ENCODE peak calls at places on chromosomes 2 and 18, in six cellular contexts. V is GM23248, A is neural progenitor cell, T is PC-3, E is GM23338, B is PC-9. C is an unnamed sample. For H3K4me1, the result is how much of the 10 kb centered on the place peaks cover.

GRCh38 chr2:30862054-30862651 is 54.9 kb upstream of the CAPN13 start:
- DNase-seq in B (peak), T (peak), V (peak), A (peak), E (peak), C (no peak)

GRCh38 chr2:47339745-47340541 is 63.0 kb upstream of the MSH2 start:
- DNase-seq in V (peak), B (peak), A (no peak), T (peak), E (no peak), C (peak)

GRCh38 chr18:29147944-29148343 is 971.0 kb upstream of the CDH2 start:
- DNase-seq in B (no peak), A (peak), T (peak), E (peak), V (peak), C (no peak)

GRCh38 chr2:188473306-188473705 is 181.6 kb downstream of the GULP1 start:
- DNase-seq in E (no peak), B (no peak), V (no peak), A (no peak), T (no peak), C (no peak)

GRCh38 chr2:189880963-189881362 is 96.7 kb downstream of the PMS1 start:
- DNase-seq in A (no peak), E (peak), V (no peak), T (no peak), B (no peak), C (no peak)

GRCh38 chr2:196660264-196660663 is 20.7 kb downstream of the CCDC150 start:
- DNase-seq in V (peak), B (no peak), A (no peak), T (no peak), E (no peak), C (peak)

GRCh38 chr2:27285481-27285880 is 3.3 kb downstream of the TRIM54 start:
- DNase-seq in T (no peak), A (no peak), E (no peak), V (no peak), B (no peak), C (no peak)

GRCh38 chr18:22257022-22257543 is 87.7 kb downstream of the GATA6 start:
- DNase-seq in E (no peak), V (peak), A (no peak), T (no peak), B (no peak), C (no peak)

GRCh38 chr18:48304906-48305693 is 104.1 kb downstream of the ZBTB7C start:
- DNase-seq in B (no peak), V (no peak), T (no peak), E (no peak), A (peak), C (no peak)

GRCh38 chr18:3453540-3454364 is 3.8 kb downstream of the TGIF1 start:
- DNase-seq in E (peak), A (peak), B (peak), T (peak), V (peak), C (no peak)

GRCh38 chr2:227545990-227546389 is 52.7 kb upstream of the SCYGR2 start:
- DNase-seq in V (no peak), A (no peak), T (peak), B (no peak), E (peak), C (no peak)

GRCh38 chr18:55407191-55407590 is 180.8 kb downstream of the TCF4 start:
- DNase-seq in A (no peak), B (no peak), V (no peak), E (no peak), T (no peak), C (no peak)

GRCh38 chr2:112148477-112148876 is 10.3 kb downstream of the FBLN7 start:
- DNase-seq in A (no peak), T (no peak), V (peak), B (no peak), E (no peak), C (no peak)

GRCh38 chr2:134539946-134540345 is 178.9 kb downstream of the TMEM163 start:
- DNase-seq in B (no peak), E (no peak), V (no peak), T (no peak), A (no peak), C (no peak)

GRCh38 chr18:23585897-23586248 is 433 bp downstream of the NPC1 start:
- DNase-seq in A (no peak), V (no peak), E (no peak), T (no peak), B (no peak), C (no peak)

GRCh38 chr2:84940088-84940470 is 30.9 kb upstream of the KCMF1 start:
- DNase-seq in T (no peak), E (peak), V (no peak), A (no peak), B (no peak), C (no peak)

GRCh38 chr2:8867363-8867762 is 29.9 kb upstream of the KIDINS220 start:
- DNase-seq in E (no peak), B (no peak), A (no peak), T (no peak), V (no peak), C (no peak)

GRCh38 chr2:167551411-167551810 is 663.1 kb downstream of the XIRP2 start:
- DNase-seq in B (no peak), V (no peak), A (no peak), E (no peak), T (no peak), C (no peak)

GRCh38 chr2:18378020-18378653 is 182.3 kb downstream of the RDH14 start:
- DNase-seq in V (peak), B (peak), E (peak), A (peak), T (peak), C (no peak)

GRCh38 chr2:176242211-176242610 is 27.0 kb upstream of the MTX2 start:
- DNase-seq in V (peak), E (no peak), A (no peak), T (no peak), B (no peak), C (no peak)

GRCh38 chr2:53403836-53404413 is 363.7 kb upstream of the CHAC2 start:
- DNase-seq in V (peak), T (peak), A (no peak), B (peak), E (no peak), C (no peak)

GRCh38 chr2:174121178-174121577 is 127.2 kb downstream of the OLA1 start:
- DNase-seq in T (peak), V (no peak), A (no peak), B (no peak), E (no peak), C (no peak)

GRCh38 chr2:209817818-209818420 is 46.3 kb downstream of the UNC80 start:
- DNase-seq in T (no peak), V (no peak), B (no peak), E (peak), A (peak), C (no peak)

GRCh38 chr2:31079665-31080064 is 58.6 kb downstream of the GALNT14 start:
- DNase-seq in B (no peak), T (no peak), V (no peak), E (peak), A (peak), C (no peak)

GRCh38 chr2:239130041-239130440 is 270.8 kb downstream of the HDAC4 start:
- DNase-seq in B (no peak), V (no peak), E (no peak), T (no peak), A (no peak), C (no peak)

GRCh38 chr2:86072271-86072858 is 33.3 kb downstream of the POLR1A start:
- DNase-seq in T (no peak), B (peak), A (no peak), V (no peak), E (no peak), C (no peak)

GRCh38 chr2:99803846-99804245 is 314.0 kb upstream of the REV1 start:
- DNase-seq in E (no peak), A (no peak), T (peak), B (no peak), V (no peak), C (no peak)

GRCh38 chr2:44100351-44100750 is 68.3 kb upstream of the PPM1B start:
- DNase-seq in B (peak), E (no peak), V (peak), T (peak), A (no peak), C (no peak)

GRCh38 chr2:48482774-48483173 is 47.2 kb upstream of the STON1 start:
- DNase-seq in E (no peak), B (no peak), T (no peak), A (no peak), V (no peak), C (peak)

DNA sequence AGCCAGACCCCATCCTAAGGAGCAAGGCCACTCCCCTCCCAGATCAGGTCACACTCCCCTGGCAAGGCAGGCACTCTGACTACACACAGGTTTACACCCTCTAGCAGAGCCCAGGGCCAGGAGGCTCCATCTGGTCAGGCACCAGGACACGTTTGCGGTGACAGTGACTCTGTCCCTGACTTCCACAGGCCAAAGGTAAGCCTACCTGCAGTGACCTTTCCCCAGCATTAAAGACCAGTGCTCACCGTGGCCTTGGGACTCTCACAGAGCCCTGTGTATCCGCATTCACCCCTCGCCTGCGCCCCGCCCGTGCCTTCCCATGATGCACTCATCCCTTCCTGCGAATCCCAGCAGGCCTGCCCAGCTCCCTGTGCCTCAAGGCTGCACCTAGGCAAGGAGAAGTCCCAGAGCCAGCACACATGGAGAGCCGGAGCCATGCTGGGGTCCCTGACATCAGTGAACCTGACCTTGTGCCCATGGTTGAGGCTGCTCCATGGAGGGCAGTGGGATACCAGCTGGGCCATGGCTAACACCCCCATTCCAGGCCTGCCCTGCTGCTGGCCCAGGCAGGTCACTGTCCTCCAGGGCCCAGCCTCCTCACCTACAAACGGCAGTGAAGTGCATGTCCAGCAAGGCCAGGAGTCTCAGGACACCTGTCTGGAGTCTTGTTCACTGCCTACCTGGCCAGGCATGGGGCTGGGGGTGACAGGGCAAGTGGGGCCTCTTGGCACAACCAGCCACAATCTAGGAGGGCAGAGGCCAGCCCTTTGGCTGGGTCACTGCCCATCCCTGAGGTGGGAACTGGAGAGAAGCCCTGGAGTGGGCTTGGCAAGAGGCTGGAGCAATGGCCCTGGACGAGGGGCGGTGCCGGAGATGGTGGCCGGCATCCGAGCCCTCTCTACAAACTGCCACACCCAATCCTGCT is 3.0 kb downstream of the NEURL3 start:
- DNase-seq in A (no peak), T (no peak), E (no peak), V (no peak), B (no peak), C (no peak)
- H3K4me3 ChIP-seq in A (no peak), T (no peak), E (no peak), V (no peak), B (no peak), C (no peak)

GRCh38 chr2:177271981-177272666 is 7.6 kb upstream of the NFE2L2 start:
- DNase-seq in A (no peak), V (no peak), E (no peak), T (no peak), B (no peak), C (no peak)
- H2AFZ ChIP-seq in A (no peak), V (no peak), E (no peak), T (no peak), B (no peak), C (no peak)

GRCh38 chr2:109222825-109223471 is 93.9 kb downstream of the SH3RF3 start:
- DNase-seq in A (peak), V (no peak), T (no peak), E (peak), B (no peak), C (no peak)
- H3K4me1 ChIP-seq in A (under half), V (under half), T (under half), E (under half), B (under half), C (under half)

GRCh38 chr2:71466301-71467179 is 13.2 kb downstream of the DYSF start:
- DNase-seq in E (peak), B (peak), T (peak), A (peak), V (peak), C (no peak)
- H3K4me3 ChIP-seq in E (peak), B (peak), T (peak), A (peak), V (peak), C (peak)

GRCh38 chr2:170409164-170409535 is 231.2 kb downstream of the MYO3B start:
- DNase-seq in T (peak), B (no peak), E (peak), V (peak), A (peak), C (peak)
- H2AFZ ChIP-seq in T (peak), B (no peak), E (peak), V (peak), A (peak), C (peak)

GRCh38 chr2:100834221-100834620 is 14.3 kb downstream of the NPAS2 start:
- DNase-seq in T (no peak), A (no peak), B (no peak), E (no peak), V (no peak), C (no peak)

GRCh38 chr2:100833330-100833729 is 13.4 kb downstream of the NPAS2 start:
- DNase-seq in V (no peak), B (no peak), A (no peak), T (no peak), E (no peak), C (no peak)

GRCh38 chr2:100832885-100833284 is 12.9 kb downstream of the NPAS2 start:
- DNase-seq in T (peak), A (no peak), B (no peak), V (peak), E (no peak), C (no peak)

GRCh38 chr2:100831158-100831715 is 11.3 kb downstream of the NPAS2 start:
- DNase-seq in E (no peak), B (no peak), T (no peak), V (peak), A (no peak), C (no peak)

DNA sequence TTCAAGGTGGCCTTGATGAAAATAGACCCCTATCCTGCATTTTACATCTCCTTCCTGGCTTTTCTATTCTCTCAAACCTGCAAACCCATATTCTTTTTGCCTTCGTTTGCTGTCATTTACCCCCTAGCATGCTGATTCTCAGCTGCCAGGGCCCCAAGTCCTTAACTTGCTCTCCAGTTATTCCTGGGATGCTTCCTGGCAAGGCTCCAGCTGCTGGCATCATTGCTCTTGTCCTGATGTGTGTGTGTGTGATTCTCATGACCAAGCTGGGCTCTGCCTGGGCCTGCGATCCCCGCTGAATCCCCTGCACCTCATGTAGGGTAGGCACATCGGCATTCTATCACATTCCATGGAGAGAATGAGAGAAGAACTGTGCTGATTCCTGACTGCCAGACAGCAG is 11.9 kb downstream of the NPAS2 start:
- DNase-seq in B (no peak), V (peak), E (no peak), T (no peak), A (no peak), C (no peak)
- H3K4me1 ChIP-seq in B (under half), V (under half), E (under half), T (under half), A (under half), C (under half)

GRCh38 chr2:203532957-203533695 is 2.0 kb downstream of the RAPH1 start:
- DNase-seq in B (no peak), V (peak), T (peak), A (peak), E (peak), C (no peak)

GRCh38 chr2:203535078-203535783 is at the start of gene RAPH1:
- DNase-seq in A (peak), E (peak), B (peak), V (peak), T (peak), C (peak)

GRCh38 chr2:203535784-203536590 is 886 bp upstream of the RAPH1 start:
- DNase-seq in E (peak), A (no peak), T (peak), V (peak), B (peak), C (no peak)

GRCh38 chr2:203534486-203535077 is 519 bp downstream of the RAPH1 start:
- DNase-seq in V (peak), E (no peak), A (no peak), T (peak), B (no peak), C (no peak)

GRCh38 chr2:203533696-203534471 is 1.2 kb downstream of the RAPH1 start:
- DNase-seq in V (peak), B (no peak), A (peak), T (peak), E (peak), C (peak)
- H3K4me3 ChIP-seq in V (peak), B (peak), A (peak), T (peak), E (peak), C (peak)

C was measured in keratinocyte.